ENCODE peak calls at places on chromosomes 2 and 18, in four cellular contexts. O is neural crest cell, J is ACHN, T is colonic mucosa. E is an unnamed sample.

GRCh38 chr2:191957996-191958860 is 111.3 kb upstream of the CAVIN2 start:
- DNase-seq in O (no peak), J (no peak), T (no peak), E (no peak)

GRCh38 chr18:12336887-12337286 is 28.8 kb downstream of the TUBB6 start:
- DNase-seq in O (no peak), J (peak), T (no peak), E (no peak)

GRCh38 chr2:233756429-233757081 is 3.5 kb upstream of the UGT1A1 start:
- DNase-seq in O (no peak), J (no peak), T (peak), E (peak)

GRCh38 chr18:46174317-46175039 is 70.3 kb downstream of the HAUS1 start:
- DNase-seq in O (no peak), J (peak), T (peak), E (no peak)

GRCh38 chr2:152562208-152562884 is 154.9 kb downstream of the PRPF40A start:
- DNase-seq in O (no peak), J (no peak), T (no peak), E (no peak)

GRCh38 chr2:241609859-241610793 is 26.8 kb downstream of the THAP4 start:
- DNase-seq in O (peak), J (peak), T (peak), E (peak)

GRCh38 chr2:121121661-121122060 is 163.3 kb downstream of the TFCP2L1 start:
- DNase-seq in O (no peak), J (no peak), T (no peak), E (no peak)

GRCh38 chr2:219149667-219150066 is 10.9 kb downstream of the NHEJ1 start:
- DNase-seq in O (no peak), J (no peak), T (no peak), E (no peak)

GRCh38 chr2:24973812-24974211 is 2.1 kb upstream of the DNAJC27 start:
- DNase-seq in O (no peak), J (no peak), T (no peak), E (no peak)

GRCh38 chr2:65660340-65660739 is 227.9 kb upstream of the SPRED2 start:
- DNase-seq in O (no peak), J (no peak), T (no peak), E (no peak)

GRCh38 chr2:107932986-107933385 is 53.3 kb upstream of the SLC5A7 start:
- DNase-seq in O (no peak), J (peak), T (no peak), E (no peak)

GRCh38 chr2:10283106-10284062 is 19.3 kb upstream of the HPCAL1 start:
- DNase-seq in O (no peak), J (peak), T (no peak), E (no peak)

GRCh38 chr2:218429951-218430692 is 11.2 kb downstream of the VIL1 start:
- DNase-seq in O (no peak), J (no peak), T (no peak), E (no peak)

GRCh38 chr2:215376103-215376780 is 59.6 kb downstream of the FN1 start:
- DNase-seq in O (no peak), J (no peak), T (no peak), E (no peak)